ENCODE peak calls at places on chromosomes 4 and X, in eight cellular contexts. M is GM12892, O is transverse colon, N is GM12891, U is SK-N-MC, A is breast epithelium, V is SK-N-SH, R is H1. D is an unnamed sample.
A peak's percentile ranks its signal among the peaks of the same experiment; 100 is the strongest.

GRCh38 chrX:34559325-34559724 is 97.8 kb downstream of the TMEM47 start:
- DNase-seq in M (no peak), O (no peak), N (no peak), U (no peak), A (no peak), V (no peak), R (no peak), D (no peak)

GRCh38 chrX:139739138-139739537 is 31.2 kb upstream of the MCF2 start:
- DNase-seq in M (no peak), O (no peak), N (no peak), U (no peak), A (no peak), V (no peak), R (no peak), D (no peak)

GRCh38 chrX:65750674-65751469 is 83.4 kb downstream of the MSN start:
- DNase-seq in M (no peak), O (peak; percentile 21), N (no peak), U (no peak), A (no peak), V (no peak), R (no peak), D (peak; percentile 38)

GRCh38 chr4:2178986-2179385 is 62.9 kb downstream of the HAUS3 start:
- DNase-seq in M (no peak), O (no peak), N (no peak), U (no peak), A (no peak), V (no peak), R (no peak), D (no peak)

GRCh38 chr4:87872043-87872442 is 39.3 kb downstream of the MEPE start:
- DNase-seq in M (no peak), O (no peak), N (no peak), U (no peak), A (no peak), V (no peak), R (no peak), D (no peak)

GRCh38 chrX:15128838-15129237 is 141.0 kb downstream of the ASB9 start:
- DNase-seq in M (no peak), O (no peak), N (no peak), U (no peak), A (no peak), V (no peak), R (no peak), D (no peak)

GRCh38 chrX:71618303-71618721 is at the start of gene CXCR3:
- DNase-seq in M (peak; percentile 46), O (peak; percentile 52), N (peak; percentile 39), U (no peak), A (no peak), V (no peak), R (no peak), D (peak; percentile 68)

GRCh38 chrX:125202486-125203378 is 116.9 kb upstream of the TEX13C start:
- DNase-seq in M (no peak), O (no peak), N (no peak), U (no peak), A (no peak), V (peak; percentile 2), R (no peak), D (peak; percentile 17)

GRCh38 chrX:78957768-78958130 is 12.6 kb downstream of the P2RY10 start:
- DNase-seq in M (no peak), O (no peak), N (no peak), U (no peak), A (no peak), V (no peak), R (no peak), D (no peak)

GRCh38 chrX:84477114-84477513 is 25.1 kb downstream of the HDX start:
- DNase-seq in M (no peak), O (no peak), N (no peak), U (no peak), A (no peak), V (no peak), R (no peak), D (no peak)

GRCh38 chr4:94534401-94535312 is 82.9 kb downstream of the PDLIM5 start:
- DNase-seq in M (no peak), O (no peak), N (no peak), U (no peak), A (no peak), V (no peak), R (no peak), D (no peak)
- TF ChIP-seq POLR2AphosphoS5 in M (no peak), O (no peak), N (no peak), U (no peak), A (no peak), V (no peak), R (no peak), D (no peak)

DNA sequence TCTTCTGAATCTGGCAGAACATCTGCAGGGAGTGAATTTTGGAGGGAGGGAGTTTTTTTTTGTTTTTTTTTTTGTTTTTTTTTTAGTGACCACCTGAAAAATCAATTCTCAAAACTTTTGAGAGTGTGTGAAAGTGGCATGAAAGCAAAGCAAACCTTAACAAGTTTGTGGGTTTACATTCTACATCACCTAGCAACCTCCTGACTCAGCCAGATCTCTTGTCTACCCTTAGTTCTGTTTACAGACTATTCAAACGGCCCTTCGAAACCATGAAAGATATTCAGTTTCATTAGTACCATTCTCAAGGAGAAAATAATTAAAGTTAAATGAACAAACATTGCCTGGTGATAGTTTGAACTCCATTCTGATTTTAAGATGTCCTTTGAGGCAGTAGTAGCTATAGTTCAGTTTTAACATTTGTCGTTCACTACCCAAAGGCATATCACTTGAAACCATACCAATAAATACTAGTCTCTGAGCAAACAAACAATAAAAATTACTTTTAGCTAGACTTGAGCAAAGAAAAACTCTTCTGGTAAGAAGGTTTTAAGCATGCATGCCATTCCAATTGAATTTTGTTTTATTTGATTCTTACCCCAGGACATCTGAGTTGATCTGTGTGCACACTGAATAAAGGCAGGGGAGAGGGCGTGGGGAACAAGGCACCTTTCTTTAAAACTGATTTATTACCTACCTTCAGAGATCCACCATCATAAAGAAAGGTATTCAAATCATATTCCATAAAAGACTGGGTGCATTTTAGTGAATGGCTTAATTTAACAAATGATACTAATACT is 137.7 kb downstream of the ARX start:
- DNase-seq in M (no peak), O (no peak), N (no peak), U (no peak), A (no peak), V (no peak), R (no peak), D (no peak)
- TF ChIP-seq POLR2AphosphoS5 in M (no peak), O (no peak), N (no peak), U (no peak), A (no peak), V (no peak), R (no peak), D (no peak)

GRCh38 chrX:154019633-154020499 is at the start of gene IRAK1:
- DNase-seq in M (peak; percentile 69), O (peak; percentile 67), N (peak; percentile 69), U (no peak), A (no peak), V (peak; percentile 89), R (no peak), D (peak; percentile 94)
- TF ChIP-seq POLR2AphosphoS5 in M (peak; percentile 18), O (no peak), N (no peak), U (no peak), A (no peak), V (no peak), R (no peak), D (no peak)

GRCh38 chr4:168541608-168541953 is 44.7 kb downstream of the PALLD start:
- DNase-seq in M (no peak), O (no peak), N (no peak), U (no peak), A (no peak), V (no peak), R (no peak), D (no peak)

GRCh38 chr4:168537086-168537485 is 40.2 kb downstream of the PALLD start:
- DNase-seq in M (no peak), O (no peak), N (no peak), U (no peak), A (no peak), V (no peak), R (no peak), D (no peak)

GRCh38 chr4:168537556-168537955 is 40.7 kb downstream of the PALLD start:
- DNase-seq in M (no peak), O (no peak), N (no peak), U (no peak), A (no peak), V (no peak), R (no peak), D (no peak)

GRCh38 chr4:168540086-168540864 is 43.4 kb downstream of the PALLD start:
- DNase-seq in M (no peak), O (no peak), N (no peak), U (no peak), A (no peak), V (no peak), R (no peak), D (no peak)

GRCh38 chr4:168540865-168541607 is 44.2 kb downstream of the PALLD start:
- DNase-seq in M (no peak), O (no peak), N (no peak), U (no peak), A (no peak), V (no peak), R (no peak), D (no peak)
- TF ChIP-seq POLR2AphosphoS5 in M (no peak), O (no peak), N (no peak), U (no peak), A (no peak), V (no peak), R (no peak), D (no peak)

GRCh38 chr4:122346036-122346435 is 32.8 kb upstream of the ADAD1 start:
- DNase-seq in M (no peak), O (no peak), N (no peak), U (no peak), A (no peak), V (no peak), R (no peak), D (no peak)
- TF ChIP-seq POLR2AphosphoS5 in M (no peak), O (no peak), N (no peak), U (no peak), A (no peak), V (no peak), R (no peak), D (no peak)

GRCh38 chr4:184355111-184355604 is 119.2 kb downstream of the IRF2 start:
- DNase-seq in M (peak; percentile 19), O (no peak), N (no peak), U (peak; percentile 73), A (peak; percentile 46), V (peak; percentile 48), R (no peak), D (no peak)
- TF ChIP-seq POLR2AphosphoS5 in M (no peak), O (peak; percentile 48), N (no peak), U (peak; percentile 54), A (peak; percentile 31), V (peak; percentile 69), R (no peak), D (peak; percentile 96)

GRCh38 chrX:21666252-21666651 is 8.1 kb upstream of the KLHL34 start:
- DNase-seq in M (no peak), O (no peak), N (no peak), U (no peak), A (no peak), V (no peak), R (no peak), D (no peak)
- TF ChIP-seq POLR2AphosphoS5 in M (no peak), O (no peak), N (no peak), U (no peak), A (no peak), V (no peak), R (no peak), D (no peak)

D was measured in upper lobe of left lung.